ENCODE peak calls at places on chromosome 16, in seven cellular contexts. H is K562, A is H1, S is GM12892, V is SK-N-SH, R is GM12878, T is HepG2. G is an unnamed sample.

GRCh38 chr16:74575175-74575804 is 31.6 kb downstream of the GLG1 start:
- DNase-seq in R (no peak), S (no peak), T (no peak), H (no peak), A (no peak), V (no peak), G (no peak)

GRCh38 chr16:68387301-68387700 is 61.0 kb downstream of the SMPD3 start:
- DNase-seq in S (no peak), H (peak; percentile 57), R (no peak), T (no peak), V (no peak), A (peak; percentile 74), G (no peak)

GRCh38 chr16:67158637-67159600 is 790 bp downstream of the TRADD start:
- DNase-seq in S (no peak), T (peak; percentile 48), A (peak; percentile 73), V (peak; percentile 61), R (peak; percentile 71), H (peak; percentile 57), G (no peak)

GRCh38 chr16:69049146-69049545 is 56.3 kb upstream of the HAS3 start:
- DNase-seq in S (no peak), R (no peak), A (no peak), H (no peak), T (no peak), V (no peak), G (no peak)

GRCh38 chr16:78955206-78955605 is 645.3 kb downstream of the MAF start:
- DNase-seq in V (no peak), A (no peak), T (no peak), R (no peak), S (no peak), H (no peak), G (no peak)

GRCh38 chr16:74623214-74623842 is 16.4 kb upstream of the GLG1 start:
- DNase-seq in T (peak; percentile 55), S (no peak), A (no peak), R (no peak), V (peak; percentile 47), H (peak; percentile 37), G (no peak)

GRCh38 chr16:66146689-66147330 is 219.7 kb upstream of the CDH5 start:
- DNase-seq in S (no peak), V (no peak), R (no peak), H (no peak), T (no peak), A (no peak), G (no peak)

GRCh38 chr16:14405611-14406537 is 224.2 kb downstream of the PARN start:
- DNase-seq in V (peak; percentile 75), S (peak; percentile 54), A (peak; percentile 100), R (peak; percentile 77), H (peak; percentile 90), T (peak; percentile 90), G (peak; percentile 53)

GRCh38 chr16:68658258-68658973 is 13.3 kb downstream of the CDH3 start:
- DNase-seq in V (no peak), R (no peak), A (no peak), T (no peak), H (no peak), S (no peak), G (no peak)

GRCh38 chr16:54286330-54287017 is at the start of gene IRX3:
- DNase-seq in T (peak; percentile 91), S (no peak), V (peak; percentile 95), R (no peak), A (peak; percentile 84), H (no peak), G (no peak)

GRCh38 chr16:20792216-20792615 is 14.1 kb downstream of the ERI2 start:
- DNase-seq in T (no peak), V (no peak), A (no peak), S (no peak), R (no peak), H (no peak), G (no peak)

GRCh38 chr16:72739577-72739976 is 308.4 kb downstream of the ZFHX3 start:
- DNase-seq in A (no peak), T (peak; percentile 8), R (no peak), H (no peak), S (no peak), V (no peak), G (no peak)

GRCh38 chr16:4373909-4374742 is 2.5 kb downstream of the VASN start:
- DNase-seq in R (no peak), H (peak; percentile 29), V (no peak), A (no peak), S (no peak), T (no peak), G (no peak)

GRCh38 chr16:51839697-51840462 is 688.8 kb upstream of the SALL1 start:
- DNase-seq in R (no peak), H (no peak), V (no peak), S (no peak), A (no peak), T (peak; percentile 15), G (no peak)

GRCh38 chr16:52591441-52592215 is 44.7 kb upstream of the TOX3 start:
- DNase-seq in V (no peak), T (no peak), R (no peak), H (no peak), A (no peak), S (no peak), G (no peak)

GRCh38 chr16:88936008-88936912 is 40.7 kb downstream of the CBFA2T3 start:
- DNase-seq in V (no peak), S (peak; percentile 68), T (peak; percentile 34), R (no peak), H (no peak), A (no peak), G (peak; percentile 69)

GRCh38 chr16:17607075-17607509 is 136.3 kb upstream of the XYLT1 start:
- DNase-seq in T (no peak), H (no peak), S (no peak), A (no peak), R (no peak), V (peak; percentile 47), G (no peak)

GRCh38 chr16:74480150-74481029 is 59.1 kb upstream of the CLEC18B start:
- DNase-seq in A (no peak), H (peak; percentile 31), T (no peak), V (no peak), S (no peak), R (no peak), G (no peak)

GRCh38 chr16:61721561-61721960 is 314.7 kb downstream of the CDH8 start:
- DNase-seq in T (no peak), H (no peak), R (no peak), V (no peak), A (no peak), S (no peak), G (no peak)

GRCh38 chr16:85746431-85747227 is 4.3 kb downstream of the C16orf74 start:
- DNase-seq in S (no peak), H (no peak), T (no peak), V (no peak), R (no peak), A (no peak), G (no peak)

GRCh38 chr16:49473773-49474172 is 100.2 kb downstream of the C16orf78 start:
- DNase-seq in R (no peak), S (no peak), T (no peak), H (no peak), A (no peak), V (no peak), G (no peak)

GRCh38 chr16:49474741-49475140 is 101.1 kb downstream of the C16orf78 start:
- DNase-seq in H (no peak), S (no peak), R (no peak), A (no peak), V (no peak), T (no peak), G (no peak)

GRCh38 chr16:49471038-49471727 is 97.6 kb downstream of the C16orf78 start:
- DNase-seq in V (no peak), T (no peak), A (peak; percentile 14), H (no peak), S (no peak), R (no peak), G (no peak)

GRCh38 chr16:49472598-49472997 is 99.0 kb downstream of the C16orf78 start:
- DNase-seq in V (no peak), A (peak; percentile 45), R (no peak), H (no peak), S (no peak), T (no peak), G (no peak)

GRCh38 chr16:49473131-49473530 is 99.5 kb downstream of the C16orf78 start:
- DNase-seq in R (no peak), V (no peak), H (no peak), S (no peak), T (no peak), A (no peak), G (no peak)
- TF ChIP-seq TAF1 in R (no peak), V (no peak), H (no peak), S (no peak), T (no peak), A (no peak), G (no peak)

DNA sequence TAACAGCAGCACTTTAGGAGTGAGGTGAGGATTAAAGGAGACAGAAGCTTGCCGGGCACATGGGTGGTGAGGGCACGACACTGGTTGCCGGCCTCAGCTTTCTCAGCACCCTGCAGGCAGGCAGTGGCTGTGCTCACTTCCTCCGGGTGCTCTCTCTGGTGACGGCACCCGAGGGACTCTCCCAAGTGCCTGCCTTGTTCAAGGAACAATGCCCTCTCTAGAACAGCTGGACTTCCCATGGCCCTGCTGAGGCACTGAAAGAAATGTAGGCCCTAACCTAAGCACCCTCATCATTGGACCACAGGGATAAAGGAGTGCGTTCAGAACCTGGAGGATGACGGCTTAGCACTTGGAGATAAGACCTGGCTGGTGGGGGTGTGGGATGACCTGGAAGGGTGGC is 72.7 kb downstream of the N4BP1 start:
- DNase-seq in H (no peak), V (no peak), A (peak; percentile 41), R (no peak), S (no peak), T (no peak), G (no peak)
- TF ChIP-seq TAF1 in H (no peak), V (no peak), A (no peak), R (no peak), S (no peak), T (no peak), G (no peak)

DNA sequence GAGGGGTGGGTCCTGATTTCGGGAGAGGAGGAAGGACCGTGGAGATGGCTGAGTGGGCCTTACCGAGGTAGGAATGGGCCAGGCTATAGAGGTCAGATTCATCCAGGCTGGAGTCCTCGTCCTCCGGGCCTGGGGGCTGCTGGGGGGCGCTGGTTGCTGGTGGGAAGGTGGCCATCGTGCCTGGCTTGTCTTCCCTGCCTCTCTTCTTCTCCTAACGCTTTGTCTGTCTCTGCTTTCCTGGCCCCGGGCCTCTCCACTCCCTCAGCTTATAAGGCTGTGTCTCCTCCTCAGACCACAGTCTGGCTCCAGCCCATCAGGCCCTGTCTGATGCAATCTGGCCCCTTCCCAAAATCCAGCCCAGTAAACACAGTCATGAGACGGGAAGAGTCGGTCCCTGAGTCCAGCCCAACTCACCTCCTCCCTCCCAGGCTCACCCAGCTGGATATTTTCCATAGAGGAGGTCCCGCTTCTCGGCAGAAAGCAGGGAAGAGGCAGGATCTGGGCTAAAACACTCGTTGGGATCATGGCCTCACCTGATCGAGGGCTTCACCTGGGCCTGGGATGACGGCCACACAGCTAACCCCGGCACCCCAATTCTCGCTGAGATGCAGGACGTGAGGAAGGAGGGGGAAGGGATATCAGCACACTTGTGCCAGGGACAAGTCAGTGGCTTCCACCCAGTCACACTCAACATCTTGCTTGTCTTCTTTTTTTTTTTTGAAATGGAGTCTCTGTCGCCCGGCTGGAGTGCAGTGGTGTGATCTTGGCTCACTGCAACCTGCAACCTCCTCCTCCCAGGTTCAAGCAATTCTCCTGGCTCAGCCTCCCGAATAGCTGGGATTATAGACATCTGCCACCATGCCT is at the start of gene NUPR1:
- DNase-seq in T (peak; percentile 89), V (no peak), A (no peak), R (no peak), S (no peak), H (no peak), G (no peak)
- TF ChIP-seq TAF1 in T (peak; percentile 65), V (no peak), A (no peak), R (no peak), S (no peak), H (no peak), G (no peak)

GRCh38 chr16:27239026-27239425 is 29.5 kb downstream of the NSMCE1 start:
- DNase-seq in H (no peak), R (no peak), T (no peak), S (no peak), A (no peak), V (no peak), G (no peak)
- TF ChIP-seq TAF1 in H (no peak), R (no peak), T (no peak), S (no peak), A (no peak), V (no peak), G (no peak)

G was measured in GM12891.